ENCODE peak calls at places on chromosome 18, in five cellular contexts. I, T, E, G and P are unnamed samples.

GRCh38 chr18:10033038-10033437 is 119.2 kb downstream of the VAPA start:
- DNase-seq in E (peak; percentile 20), I (no peak), T (no peak), G (no peak), P (no peak)

GRCh38 chr18:63511285-63511684 is 30.9 kb upstream of the SERPINB12 start:
- DNase-seq in I (peak; percentile 59), E (peak; percentile 33), G (no peak), T (no peak), P (no peak)

GRCh38 chr18:10732990-10733389 is 207.2 kb downstream of the NAPG start:
- DNase-seq in E (no peak), I (no peak), T (no peak), G (no peak), P (no peak)

GRCh38 chr18:57789759-57790158 is 13.4 kb downstream of the ATP8B1 start:
- DNase-seq in E (no peak), T (no peak), I (no peak), G (no peak), P (no peak)

GRCh38 chr18:6294119-6294784 is 120.5 kb downstream of the L3MBTL4 start:
- DNase-seq in E (no peak), I (no peak), G (no peak), T (no peak), P (no peak)

GRCh38 chr18:23828426-23828825 is 139.2 kb downstream of the LAMA3 start:
- DNase-seq in T (no peak), I (no peak), E (peak; percentile 80), G (no peak), P (no peak)

GRCh38 chr18:57859314-57859713 is 56.2 kb upstream of the ATP8B1 start:
- DNase-seq in E (peak; percentile 35), I (no peak), T (no peak), G (no peak), P (no peak)

GRCh38 chr18:2223394-2223793 is 347.9 kb downstream of the METTL4 start:
- DNase-seq in I (no peak), T (no peak), E (no peak), G (no peak), P (no peak)

GRCh38 chr18:29161429-29161828 is 984.5 kb upstream of the CDH2 start:
- DNase-seq in T (no peak), I (no peak), G (no peak), E (peak; percentile 30), P (no peak)

GRCh38 chr18:54235871-54236270 is 11.4 kb upstream of the MBD2 start:
- DNase-seq in E (peak; percentile 81), T (no peak), I (no peak), G (no peak), P (no peak)

GRCh38 chr18:61943175-61943964 is 50.6 kb upstream of the RNF152 start:
- DNase-seq in E (no peak), I (no peak), T (no peak), G (no peak), P (no peak)

GRCh38 chr18:10213526-10213925 is 240.9 kb upstream of the APCDD1 start:
- DNase-seq in T (no peak), G (no peak), E (peak; percentile 4), I (no peak), P (no peak)

GRCh38 chr18:27118964-27119363 is 66.1 kb downstream of the CHST9 start:
- DNase-seq in G (no peak), E (no peak), I (no peak), T (no peak), P (no peak)

GRCh38 chr18:78430171-78430857 is 549.3 kb upstream of the SALL3 start:
- DNase-seq in I (no peak), G (no peak), E (no peak), T (no peak), P (no peak)

GRCh38 chr18:61608306-61608705 is 275.1 kb downstream of the CDH20 start:
- DNase-seq in I (no peak), E (peak; percentile 85), G (no peak), T (no peak), P (no peak)

GRCh38 chr18:57523171-57523956 is 63.1 kb downstream of the FECH start:
- DNase-seq in T (no peak), I (no peak), G (no peak), E (no peak), P (no peak)

GRCh38 chr18:27121108-27121507 is 64.0 kb downstream of the CHST9 start:
- DNase-seq in T (no peak), E (no peak), G (no peak), I (no peak), P (no peak)

GRCh38 chr18:12079504-12080237 is 14.0 kb upstream of the ANKRD62 start:
- DNase-seq in T (no peak), E (peak; percentile 91), I (peak; percentile 60), G (no peak), P (no peak)

GRCh38 chr18:36662000-36662399 is 166.8 kb downstream of the TPGS2 start:
- DNase-seq in T (no peak), E (no peak), I (peak; percentile 19), G (no peak), P (no peak)

GRCh38 chr18:54775686-54776085 is 52.6 kb upstream of the RAB27B start:
- DNase-seq in G (no peak), I (no peak), E (peak; percentile 68), T (no peak), P (no peak)

GRCh38 chr18:75198046-75198445 is 10.9 kb downstream of the PTGR3 start:
- DNase-seq in T (no peak), I (no peak), G (no peak), E (no peak), P (no peak)

GRCh38 chr18:64119916-64120315 is 29.0 kb downstream of the LINC00305 start:
- DNase-seq in I (no peak), G (no peak), E (peak; percentile 1), T (no peak), P (no peak)

GRCh38 chr18:46469186-46469915 is 187.7 kb downstream of the LOXHD1 start:
- DNase-seq in E (no peak), I (no peak), G (no peak), T (no peak), P (no peak)

GRCh38 chr18:55404811-55405654 is 183.0 kb downstream of the TCF4 start:
- DNase-seq in E (no peak), I (no peak), T (no peak), G (no peak), P (no peak)

GRCh38 chr18:5601188-5601624 is 57.4 kb upstream of the EPB41L3 start:
- DNase-seq in E (no peak), I (no peak), T (no peak), G (no peak), P (no peak)

GRCh38 chr18:3689986-3690681 is 240.2 kb downstream of the TGIF1 start:
- DNase-seq in I (no peak), E (no peak), T (no peak), G (no peak), P (no peak)
- TF ChIP-seq CTCF in I (no peak), E (no peak), T (no peak), G (no peak), P (no peak)

DNA sequence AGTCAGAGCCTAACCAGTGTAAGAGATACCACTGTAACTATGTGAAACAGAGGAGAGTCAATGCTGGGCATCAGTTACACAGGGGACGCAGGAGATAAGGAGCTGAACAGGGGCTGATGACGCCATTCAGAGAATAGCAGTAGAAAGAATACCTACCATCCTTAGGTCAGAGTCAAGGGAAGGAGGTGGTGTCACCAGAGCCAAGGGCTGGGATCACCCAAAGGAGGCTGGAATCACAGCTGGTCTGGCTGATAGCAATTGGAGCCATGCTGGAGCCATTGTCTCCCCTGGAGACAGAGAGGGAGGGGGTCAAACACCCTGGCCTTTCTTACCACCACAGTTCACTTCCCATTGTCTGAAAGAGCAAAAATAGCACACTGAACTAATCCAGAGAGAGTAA is 37.3 kb upstream of the C18orf32 start:
- DNase-seq in G (no peak), E (peak; percentile 5), T (no peak), I (no peak), P (no peak)
- H3K27me3 ChIP-seq in G (no peaks in the 10 kb centered on the region), E (no peaks in the 10 kb centered on the region), T (no peaks in the 10 kb centered on the region), I (no peaks in the 10 kb centered on the region), P (no peaks in the 10 kb centered on the region)

GRCh38 chr18:28126768-28127167 is 50.2 kb downstream of the CDH2 start:
- DNase-seq in T (no peak), I (no peak), E (no peak), G (no peak), P (no peak)

GRCh38 chr18:28124239-28125029 is 52.5 kb downstream of the CDH2 start:
- DNase-seq in I (no peak), T (no peak), G (no peak), E (peak; percentile 14), P (no peak)

GRCh38 chr18:28125051-28125450 is 51.9 kb downstream of the CDH2 start:
- DNase-seq in G (no peak), E (no peak), I (no peak), T (no peak), P (no peak)

GRCh38 chr18:28120811-28121210 is 56.1 kb downstream of the CDH2 start:
- DNase-seq in G (no peak), T (no peak), I (no peak), E (no peak), P (no peak)

DNA sequence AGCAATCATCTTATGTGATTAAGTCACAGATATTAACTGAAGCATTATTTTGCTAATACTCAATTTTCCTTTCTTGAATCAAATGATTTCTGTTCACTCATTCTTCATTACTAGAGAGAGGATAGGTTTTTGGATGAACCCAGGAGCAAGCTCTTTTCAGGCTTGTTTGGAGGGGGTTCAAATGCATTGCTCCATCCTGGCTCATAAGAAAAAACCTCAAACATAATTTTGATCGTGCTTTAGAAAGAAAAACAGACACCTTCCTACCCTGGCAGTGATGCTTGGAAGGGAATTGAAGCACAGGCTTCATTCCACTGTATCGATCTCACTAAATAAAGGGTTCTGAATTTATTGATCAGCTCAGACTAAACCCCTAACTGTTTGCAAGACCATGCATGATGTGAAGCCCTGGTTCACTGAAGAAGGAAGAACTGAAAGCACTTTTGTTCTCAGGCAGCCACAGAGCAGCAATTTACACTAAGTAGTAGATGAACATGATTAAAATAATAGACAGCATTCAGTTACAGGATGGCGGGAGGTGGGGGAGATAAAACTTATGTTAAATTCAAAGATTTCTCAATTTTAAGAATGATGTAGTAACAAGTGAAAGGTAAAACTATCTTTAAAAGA is 53.4 kb downstream of the CDH2 start:
- DNase-seq in T (no peak), I (no peak), E (no peak), G (no peak), P (no peak)
- H3K27ac ChIP-seq in T (no peak overlapping the region), I (peak overlapping the region; percentile 10), E (no peak overlapping the region), G (no peak overlapping the region), P (no peak overlapping the region)

GRCh38 chr18:43664487-43665008 is 387.3 kb upstream of the SYT4 start:
- DNase-seq in G (no peak), I (no peak), E (no peak), T (no peak), P (no peak)

GRCh38 chr18:43665239-43665788 is 388.0 kb upstream of the SYT4 start:
- DNase-seq in G (no peak), I (peak; percentile 65), T (no peak), E (no peak), P (no peak)

GRCh38 chr18:43663159-43663558 is 385.9 kb upstream of the SYT4 start:
- DNase-seq in E (no peak), T (no peak), G (no peak), I (no peak), P (no peak)

GRCh38 chr18:43662657-43663056 is 385.4 kb upstream of the SYT4 start:
- DNase-seq in E (no peak), G (no peak), I (no peak), T (no peak), P (no peak)

GRCh38 chr18:43661570-43661969 is 384.3 kb upstream of the SYT4 start:
- DNase-seq in E (peak; percentile 44), G (no peak), T (no peak), I (peak; percentile 16), P (no peak)
- TF ChIP-seq CTCF in E (peak; percentile 29), G (peak; percentile 15), T (peak; percentile 32), I (no peak), P (no peak)